ENCODE peak calls at places on chromosomes 13 and 19, in five cellular contexts. One of them, this sample, is unnamed.
A peak's percentile ranks its signal among the peaks of the same experiment; 100 is the strongest.

GRCh38 chr19:58279042-58279924 is 528 bp downstream of the ZNF8 start:
- DNase-seq in IMR-90: peak; percentile 51
- DNase-seq in HepG2: peak; percentile 62
- DNase-seq in neural progenitor cell: peak; percentile 82
- DNase-seq in mammary epithelial cell: peak; percentile 34
- DNase-seq in this sample: peak; percentile 35

GRCh38 chr19:50705422-50706019 is 14.1 kb downstream of the SHANK1 start:
- DNase-seq in IMR-90: peak; percentile 76
- DNase-seq in neural progenitor cell: peak; percentile 75
- DNase-seq in HepG2: peak; percentile 18
- DNase-seq in mammary epithelial cell: peak; percentile 50
- DNase-seq in this sample: peak; percentile 67

GRCh38 chr13:107035778-107036177 is 467.8 kb upstream of the ARGLU1 start:
- DNase-seq in neural progenitor cell: no peak
- DNase-seq in IMR-90: peak; percentile 89
- DNase-seq in HepG2: no peak
- DNase-seq in mammary epithelial cell: no peak
- DNase-seq in this sample: no peak

GRCh38 chr13:75670496-75670895 is 34.4 kb downstream of the LMO7 start:
- DNase-seq in neural progenitor cell: no peak
- DNase-seq in mammary epithelial cell: no peak
- DNase-seq in IMR-90: peak; percentile 77
- DNase-seq in HepG2: no peak
- DNase-seq in this sample: no peak

GRCh38 chr13:105969761-105970160 is 565.7 kb downstream of the EFNB2 start:
- DNase-seq in IMR-90: no peak
- DNase-seq in HepG2: no peak
- DNase-seq in mammary epithelial cell: peak; percentile 86
- DNase-seq in neural progenitor cell: no peak
- DNase-seq in this sample: no peak

GRCh38 chr19:35692010-35692409 is 12.3 kb upstream of the ZBTB32 start:
- DNase-seq in neural progenitor cell: no peak
- DNase-seq in mammary epithelial cell: no peak
- DNase-seq in HepG2: no peak
- DNase-seq in IMR-90: no peak
- DNase-seq in this sample: no peak

GRCh38 chr19:42412223-42412622 is 15.0 kb downstream of the LIPE start:
- DNase-seq in HepG2: no peak
- DNase-seq in neural progenitor cell: peak; percentile 33
- DNase-seq in mammary epithelial cell: no peak
- DNase-seq in IMR-90: no peak
- DNase-seq in this sample: no peak

GRCh38 chr13:95588721-95589120 is 36.2 kb downstream of the CLDN10 start:
- DNase-seq in mammary epithelial cell: peak; percentile 57
- DNase-seq in HepG2: no peak
- DNase-seq in IMR-90: peak; percentile 60
- DNase-seq in neural progenitor cell: no peak
- DNase-seq in this sample: no peak

GRCh38 chr13:102913924-102914628 is 68.2 kb downstream of the ERCC5 start:
- DNase-seq in mammary epithelial cell: peak; percentile 81
- DNase-seq in IMR-90: peak; percentile 16
- DNase-seq in neural progenitor cell: no peak
- DNase-seq in HepG2: no peak
- DNase-seq in this sample: no peak

GRCh38 chr13:98992355-98992754 is 14.5 kb upstream of the DOCK9 start:
- DNase-seq in neural progenitor cell: no peak
- DNase-seq in IMR-90: peak; percentile 19
- DNase-seq in mammary epithelial cell: peak; percentile 62
- DNase-seq in HepG2: no peak
- DNase-seq in this sample: no peak

GRCh38 chr13:77026255-77026782 is 640 bp downstream of the FBXL3 start:
- DNase-seq in HepG2: peak; percentile 63
- DNase-seq in neural progenitor cell: peak; percentile 76
- DNase-seq in IMR-90: peak; percentile 37
- DNase-seq in mammary epithelial cell: peak; percentile 75
- DNase-seq in this sample: peak; percentile 81

GRCh38 chr13:24727731-24728601 is 36.0 kb upstream of the RNF17 start:
- DNase-seq in mammary epithelial cell: peak; percentile 73
- DNase-seq in IMR-90: peak; percentile 84
- DNase-seq in HepG2: peak; percentile 76
- DNase-seq in neural progenitor cell: peak; percentile 85
- DNase-seq in this sample: peak; percentile 86

GRCh38 chr13:99382428-99383133 is 75.4 kb upstream of the GPR183 start:
- DNase-seq in neural progenitor cell: no peak
- DNase-seq in mammary epithelial cell: peak; percentile 14
- DNase-seq in IMR-90: no peak
- DNase-seq in HepG2: no peak
- DNase-seq in this sample: no peak

GRCh38 chr13:67736646-67737420 is 506.7 kb upstream of the PCDH9 start:
- DNase-seq in HepG2: peak; percentile 5
- DNase-seq in neural progenitor cell: peak; percentile 68
- DNase-seq in IMR-90: peak; percentile 68
- DNase-seq in mammary epithelial cell: no peak
- DNase-seq in this sample: peak; percentile 1

GRCh38 chr19:8241646-8242045 is 32.5 kb downstream of the CERS4 start:
- DNase-seq in mammary epithelial cell: no peak
- DNase-seq in HepG2: no peak
- DNase-seq in IMR-90: no peak
- DNase-seq in neural progenitor cell: no peak
- DNase-seq in this sample: no peak

GRCh38 chr13:106468207-106468606 is 67.3 kb downstream of the EFNB2 start:
- DNase-seq in IMR-90: no peak
- DNase-seq in HepG2: no peak
- DNase-seq in neural progenitor cell: no peak
- DNase-seq in mammary epithelial cell: no peak
- DNase-seq in this sample: no peak

GRCh38 chr19:5801796-5802616 is 2.9 kb upstream of the NRTN start:
- DNase-seq in HepG2: no peak
- DNase-seq in IMR-90: peak; percentile 12
- DNase-seq in neural progenitor cell: peak; percentile 91
- DNase-seq in mammary epithelial cell: no peak
- DNase-seq in this sample: no peak

GRCh38 chr19:5903054-5903501 is 512 bp downstream of the NDUFA11 start:
- DNase-seq in HepG2: no peak
- DNase-seq in IMR-90: peak; percentile 49
- DNase-seq in neural progenitor cell: no peak
- DNase-seq in mammary epithelial cell: peak; percentile 19
- DNase-seq in this sample: peak; percentile 13

GRCh38 chr19:1276620-1277007 is 1.3 kb downstream of the FAM174C start:
- DNase-seq in HepG2: no peak
- DNase-seq in neural progenitor cell: no peak
- DNase-seq in IMR-90: no peak
- DNase-seq in mammary epithelial cell: no peak
- DNase-seq in this sample: peak; percentile 84

GRCh38 chr13:48595330-48596127 is 58.2 kb upstream of the CYSLTR2 start:
- DNase-seq in neural progenitor cell: peak; percentile 45
- DNase-seq in IMR-90: peak; percentile 70
- DNase-seq in HepG2: peak; percentile 79
- DNase-seq in mammary epithelial cell: peak; percentile 68
- DNase-seq in this sample: peak; percentile 68

GRCh38 chr19:17281391-17282304 is at the start of gene ANKLE1:
- DNase-seq in HepG2: no peak
- DNase-seq in neural progenitor cell: peak; percentile 54
- DNase-seq in mammary epithelial cell: no peak
- DNase-seq in IMR-90: no peak
- DNase-seq in this sample: peak; percentile 82

GRCh38 chr19:1478934-1479707 is at the start of gene C19orf25:
- DNase-seq in IMR-90: peak; percentile 89
- DNase-seq in neural progenitor cell: peak; percentile 98
- DNase-seq in mammary epithelial cell: peak; percentile 91
- DNase-seq in HepG2: peak; percentile 85
- DNase-seq in this sample: peak; percentile 96

GRCh38 chr19:39320948-39321831 is 527 bp upstream of the LRFN1 start:
- DNase-seq in HepG2: no peak
- DNase-seq in neural progenitor cell: no peak
- DNase-seq in IMR-90: no peak
- DNase-seq in mammary epithelial cell: no peak
- DNase-seq in this sample: no peak

GRCh38 chr19:3392480-3392879 is 26.1 kb downstream of the NFIC start:
- DNase-seq in neural progenitor cell: no peak
- DNase-seq in IMR-90: no peak
- DNase-seq in mammary epithelial cell: no peak
- DNase-seq in HepG2: no peak
- DNase-seq in this sample: no peak

GRCh38 chr13:41496420-41497234 is 39.3 kb downstream of the RGCC start:
- DNase-seq in neural progenitor cell: no peak
- DNase-seq in mammary epithelial cell: no peak
- DNase-seq in HepG2: no peak
- DNase-seq in IMR-90: peak; percentile 95
- DNase-seq in this sample: no peak
- H2AFZ ChIP-seq in neural progenitor cell: no peak overlapping the region
- H2AFZ ChIP-seq in mammary epithelial cell: no peak overlapping the region
- H2AFZ ChIP-seq in HepG2: no peak overlapping the region
- H2AFZ ChIP-seq in IMR-90: peak overlapping the region; percentile 74
- H2AFZ ChIP-seq in this sample: peak overlapping the region; percentile 6

DNA sequence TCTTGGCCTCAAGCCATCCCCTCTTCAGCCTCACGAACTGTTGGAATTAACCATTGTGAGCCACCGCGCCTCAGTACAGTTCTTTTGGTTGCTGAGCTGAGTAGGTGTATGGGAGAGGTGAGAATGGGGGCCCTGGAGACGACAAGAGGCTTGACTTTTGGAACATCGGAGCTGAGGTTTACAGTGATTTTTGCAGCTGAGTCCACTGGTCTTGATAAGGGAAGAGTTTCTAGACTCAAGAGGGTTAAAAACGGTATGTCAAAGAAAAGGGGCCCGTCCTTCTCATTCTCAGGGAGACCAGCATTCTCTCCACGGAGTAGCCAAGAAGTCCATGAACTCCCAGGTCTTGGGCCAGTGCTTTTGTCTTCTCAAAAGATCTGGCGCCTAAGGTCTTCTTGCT is 6.5 kb upstream of the QTRT1 start:
- DNase-seq in mammary epithelial cell: no peak
- DNase-seq in neural progenitor cell: no peak
- DNase-seq in IMR-90: no peak
- DNase-seq in HepG2: no peak
- DNase-seq in this sample: no peak
- H4K20me1 ChIP-seq in mammary epithelial cell: no peaks in the 10 kb centered on the region
- H4K20me1 ChIP-seq in neural progenitor cell: peaks cover 65% of the 10 kb centered on the region
- H4K20me1 ChIP-seq in IMR-90: peaks cover 62% of the 10 kb centered on the region
- H4K20me1 ChIP-seq in HepG2: peaks cover 26% of the 10 kb centered on the region
- H4K20me1 ChIP-seq in this sample: peaks cover 3% of the 10 kb centered on the region

GRCh38 chr19:31104451-31104850 is 244.8 kb downstream of the TSHZ3 start:
- DNase-seq in neural progenitor cell: no peak
- DNase-seq in mammary epithelial cell: no peak
- DNase-seq in IMR-90: no peak
- DNase-seq in HepG2: no peak
- DNase-seq in this sample: no peak

GRCh38 chr19:31103228-31103627 is 246.0 kb downstream of the TSHZ3 start:
- DNase-seq in HepG2: no peak
- DNase-seq in neural progenitor cell: no peak
- DNase-seq in IMR-90: no peak
- DNase-seq in mammary epithelial cell: no peak
- DNase-seq in this sample: no peak

GRCh38 chr19:31099470-31100190 is 249.6 kb downstream of the TSHZ3 start:
- DNase-seq in neural progenitor cell: peak; percentile 31
- DNase-seq in HepG2: no peak
- DNase-seq in IMR-90: no peak
- DNase-seq in mammary epithelial cell: no peak
- DNase-seq in this sample: no peak

GRCh38 chr19:31102674-31103073 is 246.6 kb downstream of the TSHZ3 start:
- DNase-seq in mammary epithelial cell: no peak
- DNase-seq in HepG2: no peak
- DNase-seq in neural progenitor cell: no peak
- DNase-seq in IMR-90: no peak
- DNase-seq in this sample: no peak

GRCh38 chr19:31100945-31101344 is 248.3 kb downstream of the TSHZ3 start:
- DNase-seq in HepG2: no peak
- DNase-seq in IMR-90: no peak
- DNase-seq in neural progenitor cell: no peak
- DNase-seq in mammary epithelial cell: no peak
- DNase-seq in this sample: no peak
- H3K27ac ChIP-seq in HepG2: no peak overlapping the region
- H3K27ac ChIP-seq in IMR-90: no peak overlapping the region
- H3K27ac ChIP-seq in neural progenitor cell: no peak overlapping the region
- H3K27ac ChIP-seq in mammary epithelial cell: no peak overlapping the region
- H3K27ac ChIP-seq in this sample: no peak overlapping the region

GRCh38 chr13:45372189-45373115 is 31.5 kb upstream of the TPT1 start:
- DNase-seq in IMR-90: peak; percentile 15
- DNase-seq in mammary epithelial cell: no peak
- DNase-seq in neural progenitor cell: no peak
- DNase-seq in HepG2: no peak
- DNase-seq in this sample: no peak

GRCh38 chr13:45374917-45375316 is 33.9 kb upstream of the TPT1 start:
- DNase-seq in mammary epithelial cell: no peak
- DNase-seq in IMR-90: peak; percentile 48
- DNase-seq in HepG2: no peak
- DNase-seq in neural progenitor cell: no peak
- DNase-seq in this sample: no peak

GRCh38 chr13:45370922-45371406 is 30.0 kb upstream of the TPT1 start:
- DNase-seq in HepG2: no peak
- DNase-seq in mammary epithelial cell: no peak
- DNase-seq in neural progenitor cell: peak; percentile 87
- DNase-seq in IMR-90: peak; percentile 84
- DNase-seq in this sample: peak; percentile 19

GRCh38 chr13:45369116-45369515 is 28.1 kb upstream of the TPT1 start:
- DNase-seq in IMR-90: no peak
- DNase-seq in HepG2: no peak
- DNase-seq in mammary epithelial cell: no peak
- DNase-seq in neural progenitor cell: no peak
- DNase-seq in this sample: no peak

GRCh38 chr13:45373116-45373606 is 32.2 kb upstream of the TPT1 start:
- DNase-seq in neural progenitor cell: no peak
- DNase-seq in HepG2: no peak
- DNase-seq in mammary epithelial cell: no peak
- DNase-seq in IMR-90: no peak
- DNase-seq in this sample: no peak
- H2AFZ ChIP-seq in neural progenitor cell: no peak overlapping the region
- H2AFZ ChIP-seq in HepG2: no peak overlapping the region
- H2AFZ ChIP-seq in mammary epithelial cell: no peak overlapping the region
- H2AFZ ChIP-seq in IMR-90: no peak overlapping the region
- H2AFZ ChIP-seq in this sample: no peak overlapping the region

GRCh38 chr19:21584532-21584931 is 79.1 kb downstream of the ZNF429 start:
- DNase-seq in HepG2: no peak
- DNase-seq in IMR-90: no peak
- DNase-seq in mammary epithelial cell: no peak
- DNase-seq in neural progenitor cell: no peak
- DNase-seq in this sample: no peak
- H4K20me1 ChIP-seq in HepG2: no peaks in the 10 kb centered on the region
- H4K20me1 ChIP-seq in IMR-90: no peaks in the 10 kb centered on the region
- H4K20me1 ChIP-seq in mammary epithelial cell: no peaks in the 10 kb centered on the region
- H4K20me1 ChIP-seq in neural progenitor cell: no peaks in the 10 kb centered on the region
- H4K20me1 ChIP-seq in this sample: no peaks in the 10 kb centered on the region

This sample was measured in OCI-LY7.